ENCODE peak calls at places on chromosome 6, in five cellular contexts. A, I, Y, D and O are unnamed samples.

GRCh38 chr6:83127976-83128375 is 60.5 kb downstream of the DOP1A start:
- DNase-seq in D (peak), A (no peak), I (no peak), Y (no peak), O (no peak)

GRCh38 chr6:95723638-95724037 is 146.3 kb downstream of the MANEA start:
- DNase-seq in Y (no peak), D (no peak), A (no peak), I (no peak), O (no peak)

GRCh38 chr6:99905209-99906106 is 88.6 kb downstream of the MCHR2 start:
- DNase-seq in I (peak), A (peak), Y (peak), D (peak), O (peak)

GRCh38 chr6:11436508-11437096 is 100.9 kb upstream of the TMEM170B start:
- DNase-seq in D (no peak), Y (no peak), A (no peak), I (no peak), O (no peak)

GRCh38 chr6:113632220-113632864 is 224.8 kb upstream of the MARCKS start:
- DNase-seq in A (peak), Y (peak), D (peak), I (peak), O (no peak)

GRCh38 chr6:139920027-139920851 is 545.8 kb upstream of the CITED2 start:
- DNase-seq in D (no peak), Y (no peak), A (no peak), I (no peak), O (no peak)

GRCh38 chr6:81734500-81735140 is 17.9 kb downstream of the TENT5A start:
- DNase-seq in Y (no peak), A (no peak), I (no peak), D (no peak), O (no peak)

GRCh38 chr6:45610832-45611231 is 233.1 kb upstream of the SUPT3H start:
- DNase-seq in Y (no peak), I (no peak), A (no peak), D (no peak), O (no peak)

GRCh38 chr6:167766986-167767714 is 59.6 kb upstream of the AFDN start:
- DNase-seq in D (no peak), I (peak), A (no peak), Y (no peak), O (peak)

GRCh38 chr6:113879186-113880096 is 22.3 kb downstream of the MARCKS start:
- DNase-seq in D (peak), A (peak), I (peak), Y (peak), O (peak)

GRCh38 chr6:30983439-30983838 is at the start of gene MUC21:
- DNase-seq in A (no peak), D (no peak), Y (no peak), I (no peak), O (no peak)

GRCh38 chr6:45743028-45743615 is 272.5 kb downstream of the CLIC5 start:
- DNase-seq in Y (peak), A (no peak), I (no peak), D (no peak), O (no peak)

GRCh38 chr6:7550433-7550801 is 8.9 kb downstream of the DSP start:
- DNase-seq in Y (peak), I (no peak), A (no peak), D (no peak), O (no peak)

GRCh38 chr6:20877008-20877937 is 343.0 kb downstream of the CDKAL1 start:
- DNase-seq in Y (peak), I (peak), D (peak), A (peak), O (no peak)
- TF ChIP-seq CEBPB in Y (peak), I (no peak), D (peak), A (peak), O (no peak)

GRCh38 chr6:43186706-43187105 is 4.7 kb downstream of the CUL9 start:
- DNase-seq in I (no peak), A (no peak), Y (no peak), D (no peak), O (no peak)
- TF ChIP-seq CEBPB in I (no peak), A (no peak), Y (no peak), D (no peak), O (no peak)

DNA sequence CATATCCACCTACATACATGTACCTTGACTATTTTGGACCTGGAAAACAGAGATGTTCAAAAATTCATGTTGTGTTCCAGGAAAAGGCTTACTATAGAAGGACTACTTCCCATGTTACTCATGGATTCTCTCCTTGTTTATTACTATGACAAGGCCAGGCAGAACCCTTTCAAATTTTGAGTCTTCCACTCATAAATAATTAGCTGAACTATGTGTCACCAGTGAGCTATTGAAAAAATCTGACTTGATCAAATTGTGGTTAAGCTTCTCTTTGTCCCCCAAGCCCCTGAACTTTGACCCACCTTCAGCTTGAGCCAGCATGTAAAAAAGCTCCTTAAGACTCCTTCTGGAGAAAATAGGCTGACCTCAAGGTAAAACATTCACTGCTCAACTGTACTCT is 1142.8 kb upstream of the EYS start:
- DNase-seq in A (no peak), I (no peak), Y (no peak), D (no peak), O (no peak)
- TF ChIP-seq CEBPB in A (no peak), I (no peak), Y (no peak), D (no peak), O (no peak)

GRCh38 chr6:12750416-12750815 is 33.8 kb downstream of the PHACTR1 start:
- DNase-seq in D (no peak), I (no peak), Y (no peak), A (no peak), O (no peak)
- TF ChIP-seq CEBPB in D (no peak), I (no peak), Y (no peak), A (no peak), O (no peak)

DNA sequence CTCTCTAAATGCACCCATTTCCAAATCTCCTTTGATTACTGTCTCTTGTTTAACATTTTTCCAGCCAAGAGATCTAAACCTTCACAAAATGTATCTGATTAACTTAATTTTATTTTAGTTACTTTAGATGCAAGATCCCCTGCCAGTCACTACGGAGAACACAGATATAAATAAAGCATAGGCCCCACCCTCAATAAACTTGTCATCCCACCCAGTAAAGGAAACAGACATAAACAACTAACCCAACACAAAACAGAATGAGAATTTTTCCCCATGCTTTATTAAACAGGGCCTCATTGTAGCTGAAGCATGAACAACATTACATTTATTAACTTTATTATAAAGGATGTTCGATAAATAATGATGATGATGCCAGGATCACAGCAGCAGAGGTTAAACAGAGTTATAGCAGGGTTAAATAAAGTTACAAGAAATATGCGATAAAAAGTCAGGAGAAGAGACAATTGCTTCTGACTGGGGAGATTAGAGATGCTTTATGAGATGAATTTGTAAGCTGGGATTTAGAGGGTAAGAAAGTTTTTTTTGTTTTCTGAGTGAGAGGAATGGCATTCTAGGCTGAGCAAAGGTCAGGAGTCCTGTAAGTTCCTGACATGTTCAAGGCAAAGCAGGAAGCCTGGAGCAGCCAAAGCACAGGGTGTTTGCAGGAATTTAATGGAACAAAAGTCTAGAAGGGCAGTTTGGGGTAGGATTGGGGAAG is 41.1 kb downstream of the TFAP2A start:
- DNase-seq in A (no peak), I (peak), D (peak), Y (peak), O (no peak)
- TF ChIP-seq CEBPB in A (no peak), I (no peak), D (no peak), Y (no peak), O (no peak)

GRCh38 chr6:85751374-85752055 is 108.8 kb upstream of the SYNCRIP start:
- DNase-seq in A (no peak), D (no peak), Y (no peak), I (no peak), O (no peak)
- TF ChIP-seq CEBPB in A (no peak), D (no peak), Y (no peak), I (no peak), O (no peak)

DNA sequence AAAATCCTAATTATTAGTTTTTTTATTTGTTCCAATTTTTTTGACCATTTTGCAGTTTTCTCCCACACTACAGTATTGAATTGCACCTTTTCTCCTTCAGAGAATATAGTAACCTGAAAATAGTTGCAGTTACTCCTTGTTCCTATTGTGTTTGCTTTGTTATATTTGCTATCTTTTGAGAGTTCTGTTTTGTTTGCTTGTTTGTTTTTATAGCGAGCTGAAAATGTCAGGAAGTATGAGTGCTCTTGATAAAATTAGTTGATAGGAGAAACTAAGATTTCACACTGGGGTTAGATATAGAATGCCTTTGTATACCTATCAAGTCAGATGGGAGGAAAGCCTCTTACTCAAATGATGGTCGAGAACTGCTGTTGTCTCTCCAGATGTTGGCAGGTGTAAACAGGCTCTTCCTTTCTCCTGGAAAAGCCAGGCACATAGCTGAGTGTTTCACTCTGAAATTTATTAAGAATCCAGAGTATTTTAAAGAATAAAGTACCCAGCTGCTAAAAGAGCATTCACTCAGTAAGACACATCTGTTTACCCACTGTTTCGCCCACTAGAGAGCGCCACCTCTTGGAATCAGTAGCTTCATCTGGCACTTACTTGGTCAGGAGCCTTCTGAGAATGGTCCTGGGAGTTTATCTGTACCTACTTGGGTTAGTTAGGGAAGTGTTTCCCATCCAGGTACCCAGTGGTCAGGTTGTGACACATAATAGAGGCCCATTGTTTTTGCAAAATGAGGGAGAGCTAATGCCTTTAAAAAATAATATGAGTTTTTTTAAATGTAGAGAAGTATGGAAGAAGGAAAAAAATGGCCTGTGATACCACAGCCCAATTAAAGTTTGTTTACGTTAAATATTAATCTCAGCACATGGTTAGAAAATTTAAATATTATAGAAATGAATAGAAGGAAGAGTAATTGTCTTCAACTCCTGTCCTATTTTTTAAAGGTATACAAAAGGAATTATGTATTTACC is 11.2 kb downstream of the NT5DC1 start:
- DNase-seq in A (peak), Y (peak), I (peak), D (peak), O (peak)
- TF ChIP-seq CEBPB in A (no peak), Y (no peak), I (no peak), D (no peak), O (no peak)